ENCODE peak calls at places on chromosomes 5 and 9, in eight cellular contexts. Q is Karpas-422, R is A549, U is neural progenitor cell, O is small intestine, T is mucosa of descending colon, Y is Panc1, H is sigmoid colon. S is an unnamed sample.

GRCh38 chr5:151856861-151857260 is 67.8 kb downstream of the GLRA1 start:
- DNase-seq in Q (no peak), R (no peak), U (no peak), O (no peak), T (no peak), Y (no peak), H (no peak), S (no peak)

GRCh38 chr9:97982719-97983523 is at the start of gene ANP32B:
- DNase-seq in Q (peak; percentile 97), R (peak; percentile 90), U (peak; percentile 94), O (peak; percentile 87), T (peak; percentile 95), Y (peak; percentile 33), H (peak; percentile 96), S (peak; percentile 98)

GRCh38 chr5:180007582-180007981 is 64.0 kb downstream of the RNF130 start:
- DNase-seq in Q (no peak), R (no peak), U (peak; percentile 77), O (peak; percentile 54), T (no peak), Y (no peak), H (no peak), S (no peak)

GRCh38 chr5:77743181-77743580 is 33.0 kb downstream of the TBCA start:
- DNase-seq in Q (no peak), R (no peak), U (no peak), O (no peak), T (no peak), Y (no peak), H (no peak), S (peak; percentile 22)

GRCh38 chr5:65811004-65811403 is 89.0 kb downstream of the NLN start:
- DNase-seq in Q (no peak), R (peak; percentile 17), U (no peak), O (peak; percentile 88), T (no peak), Y (no peak), H (no peak), S (peak; percentile 79)

GRCh38 chr5:92525131-92525530 is 1055.9 kb downstream of the NR2F1-AS1 start:
- DNase-seq in Q (no peak), R (no peak), U (no peak), O (no peak), T (no peak), Y (no peak), H (no peak), S (no peak)

GRCh38 chr5:59814563-59814872 is 79.0 kb downstream of the PDE4D start:
- DNase-seq in Q (no peak), R (no peak), U (peak; percentile 25), O (no peak), T (no peak), Y (no peak), H (no peak), S (no peak)

GRCh38 chr9:16442622-16443021 is 427.8 kb downstream of the BNC2 start:
- DNase-seq in Q (no peak), R (peak; percentile 67), U (peak; percentile 30), O (no peak), T (no peak), Y (no peak), H (peak; percentile 80), S (peak; percentile 62)

GRCh38 chr9:4887556-4887955 is 94.8 kb downstream of the RCL1 start:
- DNase-seq in Q (no peak), R (no peak), U (no peak), O (no peak), T (no peak), Y (no peak), H (no peak), S (peak; percentile 57)

GRCh38 chr5:149749481-149750365 is 19.6 kb downstream of the PPARGC1B start:
- DNase-seq in Q (no peak), R (no peak), U (no peak), O (peak; percentile 58), T (no peak), Y (no peak), H (no peak), S (peak; percentile 74)

GRCh38 chr9:80605129-80605528 is 1033.4 kb downstream of the TLE4 start:
- DNase-seq in Q (no peak), R (peak; percentile 35), U (peak; percentile 40), O (no peak), T (no peak), Y (peak; percentile 8), H (no peak), S (peak; percentile 18)

GRCh38 chr5:169631360-169631759 is 5.7 kb upstream of the DOCK2 start:
- DNase-seq in Q (no peak), R (no peak), U (no peak), O (no peak), T (no peak), Y (no peak), H (no peak), S (peak; percentile 78)

GRCh38 chr9:114288233-114289051 is 34.5 kb upstream of the ORM1 start:
- DNase-seq in Q (no peak), R (peak; percentile 73), U (peak; percentile 64), O (no peak), T (peak; percentile 28), Y (no peak), H (peak; percentile 57), S (peak; percentile 54)

GRCh38 chr5:76542887-76543690 is 80.1 kb downstream of the F2RL2 start:
- DNase-seq in Q (no peak), R (no peak), U (no peak), O (peak; percentile 37), T (no peak), Y (no peak), H (no peak), S (no peak)

GRCh38 chr5:4544049-4544675 is 596.0 kb upstream of the ADAMTS16 start:
- DNase-seq in Q (no peak), R (no peak), U (peak; percentile 58), O (no peak), T (no peak), Y (no peak), H (no peak), S (no peak)

GRCh38 chr5:69035665-69036064 is 58.1 kb upstream of the SLC30A5 start:
- DNase-seq in Q (no peak), R (no peak), U (no peak), O (no peak), T (no peak), Y (no peak), H (no peak), S (peak; percentile 9)

GRCh38 chr5:32791536-32792240 is 80.6 kb downstream of the NPR3 start:
- DNase-seq in Q (no peak), R (no peak), U (no peak), O (no peak), T (no peak), Y (no peak), H (no peak), S (no peak)

GRCh38 chr5:141618030-141618803 is 583 bp downstream of the DIAPH1 start:
- DNase-seq in Q (peak; percentile 81), R (peak; percentile 78), U (peak; percentile 73), O (peak; percentile 87), T (peak; percentile 75), Y (no peak), H (no peak), S (peak; percentile 65)

GRCh38 chr5:119274024-119274766 is 81.6 kb upstream of the TNFAIP8 start:
- DNase-seq in Q (no peak), R (peak; percentile 55), U (no peak), O (peak; percentile 78), T (no peak), Y (no peak), H (no peak), S (no peak)

GRCh38 chr5:61301345-61301744 is 30.7 kb upstream of the ZSWIM6 start:
- DNase-seq in Q (no peak), R (no peak), U (no peak), O (no peak), T (no peak), Y (no peak), H (no peak), S (peak; percentile 76)

GRCh38 chr5:61304611-61305369 is 27.3 kb upstream of the ZSWIM6 start:
- DNase-seq in Q (no peak), R (peak; percentile 98), U (no peak), O (peak; percentile 77), T (peak; percentile 87), Y (peak; percentile 94), H (no peak), S (peak; percentile 96)

GRCh38 chr5:61306531-61307195 is 25.4 kb upstream of the ZSWIM6 start:
- DNase-seq in Q (no peak), R (peak; percentile 77), U (no peak), O (no peak), T (no peak), Y (no peak), H (no peak), S (peak; percentile 95)

GRCh38 chr5:61301820-61302563 is 30.1 kb upstream of the ZSWIM6 start:
- DNase-seq in Q (no peak), R (peak; percentile 96), U (peak; percentile 27), O (peak; percentile 68), T (peak; percentile 68), Y (peak; percentile 96), H (peak; percentile 85), S (peak; percentile 100)

GRCh38 chr5:61303348-61303747 is 28.7 kb upstream of the ZSWIM6 start:
- DNase-seq in Q (no peak), R (no peak), U (no peak), O (no peak), T (no peak), Y (no peak), H (no peak), S (no peak)
- H3K4me1 ChIP-seq in Q (no peaks in the 10 kb centered on the region), R (peaks cover 82% of the 10 kb centered on the region), U (peaks cover 20% of the 10 kb centered on the region), O (no peaks in the 10 kb centered on the region), T (peaks cover 21% of the 10 kb centered on the region), Y (peaks cover 42% of the 10 kb centered on the region), H (peaks cover 25% of the 10 kb centered on the region), S (peaks cover 74% of the 10 kb centered on the region)

GRCh38 chr5:173910215-173910614 is 22.1 kb downstream of the CPEB4 start:
- DNase-seq in Q (no peak), R (no peak), U (no peak), O (no peak), T (no peak), Y (no peak), H (no peak), S (no peak)

GRCh38 chr5:173909205-173909604 is 21.1 kb downstream of the CPEB4 start:
- DNase-seq in Q (no peak), R (no peak), U (no peak), O (no peak), T (no peak), Y (no peak), H (no peak), S (no peak)

GRCh38 chr5:173913686-173914321 is 25.7 kb downstream of the CPEB4 start:
- DNase-seq in Q (no peak), R (no peak), U (no peak), O (no peak), T (no peak), Y (no peak), H (no peak), S (no peak)

GRCh38 chr5:173907686-173908371 is 19.7 kb downstream of the CPEB4 start:
- DNase-seq in Q (no peak), R (no peak), U (no peak), O (no peak), T (no peak), Y (no peak), H (no peak), S (peak; percentile 78)

GRCh38 chr5:173911623-173912022 is 23.5 kb downstream of the CPEB4 start:
- DNase-seq in Q (no peak), R (no peak), U (no peak), O (peak; percentile 37), T (no peak), Y (no peak), H (no peak), S (no peak)
- H3K4me1 ChIP-seq in Q (peaks cover 14% of the 10 kb centered on the region), R (peaks cover 45% of the 10 kb centered on the region), U (peaks cover 8% of the 10 kb centered on the region), O (no peaks in the 10 kb centered on the region), T (no peaks in the 10 kb centered on the region), Y (no peaks in the 10 kb centered on the region), H (peaks cover 44% of the 10 kb centered on the region), S (peaks cover 21% of the 10 kb centered on the region)

GRCh38 chr9:125239631-125240597 is 1.2 kb downstream of the HSPA5 start:
- DNase-seq in Q (peak; percentile 56), R (no peak), U (no peak), O (no peak), T (no peak), Y (no peak), H (no peak), S (no peak)
- H3K4me1 ChIP-seq in Q (peaks cover 29% of the 10 kb centered on the region), R (peaks cover 69% of the 10 kb centered on the region), U (peaks cover 28% of the 10 kb centered on the region), O (peaks cover 8% of the 10 kb centered on the region), T (peaks cover 35% of the 10 kb centered on the region), Y (peaks cover 45% of the 10 kb centered on the region), H (peaks cover 59% of the 10 kb centered on the region), S (peaks cover 66% of the 10 kb centered on the region)

GRCh38 chr5:172110921-172111873 is 76.8 kb downstream of the STK10 start:
- DNase-seq in Q (peak; percentile 97), R (no peak), U (peak; percentile 28), O (peak; percentile 63), T (peak; percentile 90), Y (no peak), H (no peak), S (peak; percentile 80)
- H3K4me1 ChIP-seq in Q (peaks cover 64% of the 10 kb centered on the region), R (peaks cover 19% of the 10 kb centered on the region), U (peaks cover 14% of the 10 kb centered on the region), O (peaks cover 3% of the 10 kb centered on the region), T (peaks cover 10% of the 10 kb centered on the region), Y (peaks cover 18% of the 10 kb centered on the region), H (peaks cover 43% of the 10 kb centered on the region), S (peaks cover 32% of the 10 kb centered on the region)

S was measured in GM23248.